ENCODE peak calls at places on chromosomes 6 and 20, in five cellular contexts. C, U, Y, D and B are unnamed samples.

GRCh38 chr20:37990571-37991151 is 42.6 kb downstream of the TTI1 start:
- DNase-seq in C (no peak), Y (peak; percentile 78), U (peak; percentile 76), D (peak; percentile 52), B (peak; percentile 68)

GRCh38 chr6:121951918-121952379 is 447.5 kb upstream of the HSF2 start:
- DNase-seq in Y (peak; percentile 80), D (no peak), C (no peak), U (no peak), B (no peak)

GRCh38 chr20:24961384-24962181 is 12.5 kb downstream of the CST7 start:
- DNase-seq in Y (no peak), U (no peak), D (no peak), C (no peak), B (no peak)

GRCh38 chr6:81696505-81696904 is 56.0 kb downstream of the TENT5A start:
- DNase-seq in D (peak; percentile 0), Y (peak; percentile 33), U (no peak), C (no peak), B (no peak)

GRCh38 chr6:100883347-100883746 is 2.2 kb upstream of the ASCC3 start:
- DNase-seq in C (no peak), D (no peak), Y (no peak), U (no peak), B (no peak)

GRCh38 chr6:35436071-35436865 is 15.9 kb upstream of the FANCE start:
- DNase-seq in C (no peak), Y (no peak), U (no peak), D (no peak), B (no peak)

GRCh38 chr6:42276008-42276890 is 58.6 kb upstream of the MRPS10 start:
- DNase-seq in C (no peak), U (no peak), Y (no peak), D (no peak), B (no peak)

GRCh38 chr6:142213402-142213801 is 66.3 kb downstream of the VTA1 start:
- DNase-seq in C (no peak), Y (no peak), U (no peak), D (peak; percentile 4), B (no peak)

GRCh38 chr6:33091957-33092356 is 16.2 kb downstream of the HLA-DPB1 start:
- DNase-seq in D (peak; percentile 15), Y (no peak), C (peak; percentile 8), U (peak; percentile 75), B (no peak)

GRCh38 chr6:35757461-35758123 is 18.8 kb upstream of the CLPSL2 start:
- DNase-seq in C (peak; percentile 71), D (peak; percentile 57), Y (peak; percentile 28), U (no peak), B (peak; percentile 49)

GRCh38 chr6:80143312-80143960 is 37.0 kb downstream of the BCKDHB start:
- DNase-seq in C (peak; percentile 67), D (peak; percentile 41), Y (peak; percentile 85), U (no peak), B (no peak)

GRCh38 chr6:166435574-166435973 is 52.8 kb upstream of the MPC1 start:
- DNase-seq in C (no peak), U (no peak), D (no peak), Y (no peak), B (peak; percentile 33)

GRCh38 chr6:54267798-54268197 is 40.4 kb upstream of the TINAG start:
- DNase-seq in U (no peak), D (peak; percentile 61), C (peak; percentile 54), Y (peak; percentile 60), B (no peak)

GRCh38 chr20:21693322-21693721 is 12.1 kb upstream of the PAX1 start:
- DNase-seq in D (peak; percentile 31), C (no peak), Y (no peak), U (no peak), B (no peak)

GRCh38 chr6:2101213-2101612 is 144.2 kb downstream of the GMDS start:
- DNase-seq in U (no peak), D (no peak), C (no peak), Y (no peak), B (no peak)

GRCh38 chr20:36804425-36804824 is 30.9 kb upstream of the DSN1 start:
- DNase-seq in C (no peak), U (no peak), D (no peak), Y (no peak), B (no peak)

GRCh38 chr6:147508073-147508870 is at the start of gene SAMD5:
- DNase-seq in Y (peak; percentile 68), D (peak; percentile 62), U (peak; percentile 77), C (peak; percentile 32), B (peak; percentile 30)
- TF ChIP-seq POLR2A in Y (no peak), D (no peak), U (no peak), C (peak; percentile 64), B (no peak)

GRCh38 chr20:34558320-34559202 is at the start of gene MAP1LC3A:
- DNase-seq in C (no peak), Y (peak; percentile 95), U (peak; percentile 98), D (peak; percentile 97), B (peak; percentile 94)
- TF ChIP-seq POLR2A in C (no peak), Y (peak; percentile 76), U (peak; percentile 11), D (peak; percentile 19), B (no peak)

GRCh38 chr6:133964052-133964451 is 11.0 kb downstream of the TBPL1 start:
- DNase-seq in Y (peak; percentile 97), U (no peak), C (no peak), D (no peak), B (no peak)
- TF ChIP-seq POLR2A in Y (no peak), U (no peak), C (no peak), D (no peak), B (no peak)

DNA sequence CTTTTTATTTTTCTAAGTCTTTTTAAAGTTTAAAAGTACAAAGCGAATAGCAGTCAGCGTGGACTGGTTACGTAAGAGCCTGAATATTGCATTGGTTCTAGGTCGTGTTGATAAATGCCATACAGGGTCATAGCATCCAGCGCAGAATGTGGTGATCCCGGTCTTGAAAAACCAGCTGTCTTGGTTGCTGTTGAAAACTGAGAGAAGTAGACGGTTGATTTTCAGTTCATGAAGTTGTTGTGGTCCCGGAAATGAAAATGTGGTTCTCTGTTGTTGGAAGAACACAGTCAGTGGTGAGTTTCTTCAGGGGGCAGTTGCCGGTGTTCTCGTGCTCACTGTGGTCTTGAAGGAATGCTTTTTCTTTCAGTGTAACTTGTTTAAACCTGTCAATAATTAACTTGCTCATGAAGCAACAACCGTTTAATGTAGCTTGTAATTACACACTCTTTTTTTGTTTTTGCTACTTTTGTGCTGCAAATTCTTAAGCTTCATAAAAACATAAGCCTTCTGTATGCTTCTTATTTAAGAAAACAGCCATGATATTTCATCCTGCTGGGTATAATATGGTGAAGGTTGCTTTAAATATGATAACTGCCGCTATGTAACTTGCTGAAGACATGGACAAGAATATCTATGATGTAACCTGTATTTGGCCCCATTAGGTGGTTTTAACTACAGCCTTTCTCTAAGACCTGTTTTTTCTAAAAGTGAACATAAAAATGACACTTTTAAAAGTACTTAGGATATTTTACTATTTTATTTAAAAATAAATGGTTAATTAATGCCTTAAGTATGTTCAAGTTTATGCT is 64.8 kb upstream of the KIF25 start:
- DNase-seq in U (no peak), Y (no peak), C (no peak), D (peak; percentile 26), B (no peak)
- TF ChIP-seq POLR2A in U (no peak), Y (no peak), C (no peak), D (no peak), B (no peak)

GRCh38 chr6:27250955-27251671 is 3.6 kb downstream of the PRSS16 start:
- DNase-seq in C (peak; percentile 77), Y (no peak), D (peak; percentile 85), U (peak; percentile 71), B (peak; percentile 54)
- TF ChIP-seq POLR2A in C (peak; percentile 56), Y (no peak), D (no peak), U (no peak), B (no peak)

GRCh38 chr6:170292111-170292777 is 1.4 kb upstream of the DLL1 start:
- DNase-seq in U (no peak), C (no peak), Y (no peak), D (no peak), B (no peak)

GRCh38 chr6:170292778-170293164 is 1.9 kb upstream of the DLL1 start:
- DNase-seq in D (peak; percentile 43), Y (no peak), C (peak; percentile 32), U (no peak), B (no peak)

GRCh38 chr6:170289971-170290305 is 940 bp downstream of the DLL1 start:
- DNase-seq in D (no peak), C (no peak), Y (no peak), U (peak; percentile 68), B (no peak)

GRCh38 chr6:170290306-170291128 is at the start of gene DLL1:
- DNase-seq in Y (peak; percentile 29), D (no peak), U (peak; percentile 81), C (no peak), B (no peak)

DNA sequence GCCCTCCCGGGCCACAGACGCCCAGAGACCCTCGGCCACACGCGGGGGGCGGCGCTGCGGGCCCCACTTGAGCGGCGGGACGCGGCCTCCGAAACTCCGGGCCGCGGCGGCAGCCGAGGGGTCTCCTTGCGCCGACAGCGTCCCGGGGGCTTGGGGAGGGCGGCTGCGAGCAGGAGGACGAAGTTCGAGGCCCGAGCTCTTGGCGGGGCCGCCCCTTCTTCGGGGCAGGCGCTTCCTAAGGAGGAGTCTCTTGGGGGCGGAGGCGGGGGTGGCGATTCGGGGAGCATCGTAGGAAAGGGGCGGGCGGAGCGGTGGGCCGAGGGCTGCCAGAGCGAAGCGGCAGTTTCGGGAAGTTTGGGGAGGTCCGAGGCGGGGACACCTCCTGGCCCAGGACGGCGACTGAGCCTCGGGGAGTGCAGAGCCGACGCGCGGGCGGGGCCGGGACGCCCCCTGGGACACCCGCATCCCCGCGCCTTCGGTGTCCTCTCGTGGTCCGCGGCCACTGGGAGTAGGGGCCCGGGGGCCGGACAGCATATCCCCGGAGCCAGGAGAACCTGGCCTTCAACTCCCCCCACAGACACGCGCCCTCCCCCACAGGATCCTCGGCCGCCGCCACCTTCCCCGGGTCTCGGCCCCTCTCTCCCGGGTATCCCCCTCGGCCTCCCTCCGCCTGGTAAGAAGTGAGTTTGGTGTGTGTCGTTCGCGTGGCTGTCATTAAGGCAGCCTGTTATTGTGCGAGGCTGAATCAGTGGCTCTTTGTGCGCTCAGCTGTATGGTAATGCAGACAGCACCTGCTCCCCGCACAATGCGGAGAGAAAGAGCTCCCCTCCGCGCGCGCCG is 613 bp upstream of the DLL1 start:
- DNase-seq in D (no peak), Y (no peak), U (peak; percentile 83), C (no peak), B (no peak)
- TF ChIP-seq POLR2A in D (no peak), Y (no peak), U (no peak), C (no peak), B (no peak)